ENCODE peak calls at places on chromosomes 16 and 17, in nine cellular contexts. H is heart right ventricle; F is WTC11; T is NCI-H2171 treated with DMSO at 0.1 percent for 48 hours; G is HAP-1; P is effector CD4-positive, alpha-beta T cell; R is SHP77; E is cardiac fibroblast; B is NCI-H1105 treated with DMSO at 0.1 percent for 48 hours. W is an unnamed sample.
A peak's percentile ranks its signal among the peaks of the same experiment; 100 is the strongest.

GRCh38 chr17:42979511-42980273 is at the start of gene PTGES3L:
- DNase-seq in H (peak; percentile 51), F (peak; percentile 56), T (peak; percentile 81), G (peak; percentile 66), P (peak; percentile 3), R (peak; percentile 91), E (peak; percentile 49), B (peak; percentile 65), W (no peak)

GRCh38 chr16:68372381-68372720 is 61.5 kb downstream of the PRMT7 start:
- DNase-seq in H (no peak), F (no peak), T (no peak), G (no peak), P (no peak), R (no peak), E (no peak), B (no peak), W (no peak)

GRCh38 chr17:15516150-15516549 is 47.1 kb downstream of the TVP23C start:
- DNase-seq in H (no peak), F (no peak), T (no peak), G (no peak), P (no peak), R (no peak), E (peak; percentile 46), B (no peak), W (no peak)

GRCh38 chr17:50348522-50349240 is 2.8 kb downstream of the XYLT2 start:
- DNase-seq in H (no peak), F (no peak), T (no peak), G (no peak), P (no peak), R (no peak), E (peak; percentile 44), B (no peak), W (no peak)

GRCh38 chr16:64311241-64311640 is 810.6 kb downstream of the CDH11 start:
- DNase-seq in H (no peak), F (no peak), T (no peak), G (no peak), P (no peak), R (no peak), E (peak; percentile 2), B (no peak), W (no peak)

GRCh38 chr16:20401066-20401465 is 3.5 kb downstream of the PDILT start:
- DNase-seq in H (no peak), F (no peak), T (no peak), G (no peak), P (no peak), R (no peak), E (no peak), B (no peak), W (no peak)

GRCh38 chr16:68893710-68894705 is 50.7 kb downstream of the TANGO6 start:
- DNase-seq in H (peak; percentile 30), F (peak; percentile 46), T (no peak), G (peak; percentile 40), P (no peak), R (no peak), E (peak; percentile 46), B (no peak), W (no peak)

GRCh38 chr16:71230122-71230845 is at the start of gene HYDIN:
- DNase-seq in H (peak; percentile 10), F (peak; percentile 96), T (peak; percentile 72), G (peak; percentile 87), P (no peak), R (peak; percentile 86), E (peak; percentile 38), B (peak; percentile 68), W (no peak)

GRCh38 chr17:67992541-67993152 is 3.6 kb downstream of the C17orf58 start:
- DNase-seq in H (no peak), F (no peak), T (no peak), G (peak; percentile 34), P (no peak), R (no peak), E (no peak), B (no peak), W (no peak)

GRCh38 chr16:48188449-48189102 is 32.8 kb upstream of the ABCC12 start:
- DNase-seq in H (no peak), F (no peak), T (no peak), G (no peak), P (no peak), R (no peak), E (no peak), B (no peak), W (no peak)

GRCh38 chr17:17484451-17484899 is 7.7 kb downstream of the MED9 start:
- DNase-seq in H (no peak), F (no peak), T (no peak), G (no peak), P (no peak), R (no peak), E (peak; percentile 21), B (no peak), W (no peak)

GRCh38 chr16:55711959-55712876 is 56.4 kb downstream of the SLC6A2 start:
- DNase-seq in H (peak; percentile 54), F (peak; percentile 76), T (peak; percentile 84), G (peak; percentile 79), P (peak; percentile 35), R (peak; percentile 50), E (peak; percentile 65), B (peak; percentile 86), W (peak; percentile 34)

GRCh38 chr16:48137822-48138221 is 18.0 kb downstream of the ABCC12 start:
- DNase-seq in H (no peak), F (no peak), T (no peak), G (no peak), P (no peak), R (no peak), E (no peak), B (no peak), W (no peak)

GRCh38 chr16:22323173-22323997 is 26.2 kb downstream of the POLR3E start:
- DNase-seq in H (no peak), F (no peak), T (no peak), G (no peak), P (no peak), R (no peak), E (no peak), B (no peak), W (no peak)

GRCh38 chr17:5605452-5605851 is 21.1 kb upstream of the NLRP1 start:
- DNase-seq in H (no peak), F (no peak), T (no peak), G (no peak), P (no peak), R (no peak), E (no peak), B (no peak), W (no peak)

GRCh38 chr17:56779898-56780777 is 53.6 kb downstream of the C17orf67 start:
- DNase-seq in H (peak; percentile 77), F (peak; percentile 81), T (peak; percentile 76), G (peak; percentile 84), P (peak; percentile 78), R (peak; percentile 36), E (peak; percentile 73), B (peak; percentile 67), W (peak; percentile 71)

GRCh38 chr17:2058521-2059124 is 3.7 kb downstream of the HIC1 start:
- DNase-seq in H (peak; percentile 87), F (peak; percentile 92), T (no peak), G (peak; percentile 68), P (peak; percentile 52), R (no peak), E (peak; percentile 89), B (no peak), W (peak; percentile 40)

GRCh38 chr16:72847187-72848044 is 200.5 kb downstream of the ZFHX3 start:
- DNase-seq in H (no peak), F (peak; percentile 55), T (peak; percentile 31), G (peak; percentile 56), P (no peak), R (peak; percentile 37), E (peak; percentile 55), B (no peak), W (no peak)

GRCh38 chr17:29574732-29575510 is 6.4 kb downstream of the TP53I13 start:
- DNase-seq in H (no peak), F (no peak), T (no peak), G (no peak), P (no peak), R (no peak), E (no peak), B (no peak), W (no peak)

GRCh38 chr16:90078594-90078895 is 1.4 kb upstream of the PRDM7 start:
- DNase-seq in H (no peak), F (no peak), T (peak; percentile 68), G (no peak), P (no peak), R (no peak), E (no peak), B (peak; percentile 8), W (no peak)

GRCh38 chr16:17194190-17194780 is 276.5 kb downstream of the XYLT1 start:
- DNase-seq in H (peak; percentile 45), F (peak; percentile 87), T (no peak), G (peak; percentile 12), P (peak; percentile 48), R (peak; percentile 16), E (peak; percentile 2), B (peak; percentile 6), W (peak; percentile 20)

GRCh38 chr16:83878838-83879237 is 20.1 kb upstream of the MLYCD start:
- DNase-seq in H (no peak), F (no peak), T (peak; percentile 26), G (peak; percentile 56), P (no peak), R (peak; percentile 4), E (peak; percentile 71), B (peak; percentile 7), W (no peak)

GRCh38 chr16:69107311-69107962 is 2.0 kb downstream of the HAS3 start:
- DNase-seq in H (peak; percentile 51), F (peak; percentile 52), T (no peak), G (no peak), P (no peak), R (no peak), E (peak; percentile 20), B (peak; percentile 15), W (no peak)

GRCh38 chr16:87812200-87812656 is 46.4 kb upstream of the KLHDC4 start:
- DNase-seq in H (no peak), F (no peak), T (peak; percentile 6), G (no peak), P (no peak), R (no peak), E (no peak), B (no peak), W (no peak)

GRCh38 chr17:1179112-1179634 is 608 bp downstream of the ABR start:
- DNase-seq in H (no peak), F (no peak), T (no peak), G (peak; percentile 43), P (no peak), R (no peak), E (no peak), B (no peak), W (no peak)

GRCh38 chr17:79019631-79020584 is 4.1 kb upstream of the C1QTNF1 start:
- DNase-seq in H (peak; percentile 65), F (no peak), T (peak; percentile 66), G (peak; percentile 69), P (peak; percentile 34), R (peak; percentile 63), E (peak; percentile 94), B (peak; percentile 72), W (peak; percentile 27)

GRCh38 chr16:57023541-57024249 is 34.3 kb downstream of the NLRC5 start:
- DNase-seq in H (no peak), F (no peak), T (no peak), G (no peak), P (peak; percentile 75), R (no peak), E (no peak), B (no peak), W (peak; percentile 60)

GRCh38 chr16:29658693-29659092 is 4.4 kb upstream of the SPN start:
- DNase-seq in H (no peak), F (no peak), T (no peak), G (no peak), P (no peak), R (no peak), E (no peak), B (no peak), W (no peak)

GRCh38 chr17:82242977-82243647 is 14.3 kb downstream of the SLC16A3 start:
- DNase-seq in H (peak; percentile 81), F (no peak), T (peak; percentile 59), G (no peak), P (no peak), R (no peak), E (peak; percentile 90), B (no peak), W (no peak)

GRCh38 chr17:32795339-32795979 is 81.5 kb downstream of the MYO1D start:
- DNase-seq in H (no peak), F (no peak), T (no peak), G (peak; percentile 52), P (no peak), R (no peak), E (no peak), B (no peak), W (no peak)

GRCh38 chr16:4315185-4316102 is at the start of gene GLIS2:
- DNase-seq in H (peak; percentile 76), F (peak; percentile 82), T (peak; percentile 45), G (peak; percentile 91), P (peak; percentile 21), R (peak; percentile 70), E (peak; percentile 92), B (peak; percentile 53), W (no peak)

W was measured in T follicular helper cell.